ENCODE peak calls at places on chromosomes 7 and 10, in six cellular contexts. J is fibroblast of pulmonary artery, D is IMR-90, P is esophagus squamous epithelium, G is tibial artery, L is bronchial epithelial cell. W is an unnamed sample.

GRCh38 chr7:133703547-133703946 is 423.6 kb upstream of the LRGUK start:
- DNase-seq in J (peak), D (peak), P (no peak), G (no peak), L (peak), W (peak)

GRCh38 chr7:16098585-16099179 is 322.7 kb downstream of the CRPPA start:
- DNase-seq in J (peak), D (peak), P (no peak), G (no peak), L (peak), W (peak)

GRCh38 chr7:179209-179681 is 13.1 kb upstream of the FAM20C start:
- DNase-seq in J (no peak), D (no peak), P (no peak), G (no peak), L (no peak), W (no peak)

GRCh38 chr10:95998274-95998673 is 45.1 kb upstream of the CCNJ start:
- DNase-seq in J (peak), D (no peak), P (no peak), G (no peak), L (no peak), W (no peak)

GRCh38 chr10:108788891-108789290 is 1134.4 kb downstream of the XPNPEP1 start:
- DNase-seq in J (no peak), D (no peak), P (no peak), G (no peak), L (no peak), W (no peak)

GRCh38 chr10:124596116-124596785 is 134.6 kb downstream of the LHPP start:
- DNase-seq in J (no peak), D (no peak), P (no peak), G (no peak), L (no peak), W (no peak)

GRCh38 chr10:101567165-101568006 is 20.7 kb downstream of the POLL start:
- DNase-seq in J (no peak), D (no peak), P (no peak), G (peak), L (peak), W (no peak)

GRCh38 chr7:112154690-112155089 is 51.5 kb downstream of the DOCK4 start:
- DNase-seq in J (no peak), D (no peak), P (no peak), G (no peak), L (no peak), W (no peak)

GRCh38 chr7:78130443-78131200 is 332.0 kb downstream of the PHTF2 start:
- DNase-seq in J (no peak), D (peak), P (no peak), G (no peak), L (no peak), W (no peak)

GRCh38 chr7:93902777-93903423 is 3.5 kb upstream of the GNGT1 start:
- DNase-seq in J (peak), D (peak), P (no peak), G (no peak), L (peak), W (peak)

GRCh38 chr10:97117372-97117771 is 68.4 kb downstream of the SLIT1 start:
- DNase-seq in J (peak), D (no peak), P (no peak), G (no peak), L (peak), W (peak)

GRCh38 chr10:1841759-1842158 is 104.4 kb upstream of the ADARB2 start:
- DNase-seq in J (no peak), D (no peak), P (no peak), G (no peak), L (no peak), W (no peak)

GRCh38 chr10:9562001-9562505 is 1455.6 kb upstream of the CELF2 start:
- DNase-seq in J (no peak), D (no peak), P (no peak), G (no peak), L (peak), W (no peak)

GRCh38 chr10:2791774-2792443 is 275.4 kb upstream of the PFKP start:
- DNase-seq in J (no peak), D (no peak), P (no peak), G (no peak), L (no peak), W (no peak)

GRCh38 chr7:142301299-142301698 is 43.4 kb upstream of the PRSS58 start:
- DNase-seq in J (no peak), D (no peak), P (no peak), G (no peak), L (no peak), W (no peak)

GRCh38 chr7:77982926-77983550 is 184.5 kb downstream of the PHTF2 start:
- DNase-seq in J (no peak), D (no peak), P (no peak), G (no peak), L (peak), W (peak)

GRCh38 chr10:87551324-87551723 is 46.6 kb downstream of the MINPP1 start:
- DNase-seq in J (peak), D (no peak), P (no peak), G (no peak), L (no peak), W (no peak)

GRCh38 chr7:80548790-80549530 is 37.1 kb upstream of the GNAT3 start:
- DNase-seq in J (peak), D (peak), P (no peak), G (no peak), L (no peak), W (no peak)

GRCh38 chr7:100435401-100436304 is 644 bp downstream of the PPP1R35 start:
- DNase-seq in J (peak), D (no peak), P (no peak), G (peak), L (peak), W (peak)

GRCh38 chr10:62076872-62077271 is 175.4 kb downstream of the ARID5B start:
- DNase-seq in J (peak), D (peak), P (no peak), G (no peak), L (peak), W (peak)

GRCh38 chr7:114921636-114922150 is at the start of gene MDFIC:
- DNase-seq in J (no peak), D (no peak), P (no peak), G (peak), L (no peak), W (peak)

GRCh38 chr7:380226-380550 is 90.2 kb downstream of the FOXL3 start:
- DNase-seq in J (no peak), D (no peak), P (no peak), G (peak), L (no peak), W (no peak)

GRCh38 chr7:148153611-148154010 is 437.0 kb upstream of the C7orf33 start:
- DNase-seq in J (peak), D (no peak), P (no peak), G (no peak), L (no peak), W (no peak)

GRCh38 chr10:90354914-90355313 is 502.9 kb downstream of the HTR7 start:
- DNase-seq in J (no peak), D (no peak), P (no peak), G (no peak), L (no peak), W (no peak)

GRCh38 chr7:18179058-18179457 is 151.4 kb upstream of the PRPS1L1 start:
- DNase-seq in J (no peak), D (no peak), P (no peak), G (no peak), L (peak), W (peak)

GRCh38 chr7:97871659-97872024 is 566 bp downstream of the ASNS start:
- DNase-seq in J (no peak), D (no peak), P (no peak), G (peak), L (peak), W (no peak)

GRCh38 chr7:101308245-101309085 is 13.1 kb downstream of the IFT22 start:
- DNase-seq in J (peak), D (no peak), P (no peak), G (no peak), L (peak), W (peak)

GRCh38 chr7:111918461-111918860 is 287.7 kb downstream of the DOCK4 start:
- DNase-seq in J (no peak), D (no peak), P (no peak), G (no peak), L (no peak), W (no peak)

GRCh38 chr7:127920787-127921438 is 110.3 kb downstream of the LRRC4 start:
- DNase-seq in J (peak), D (peak), P (no peak), G (no peak), L (peak), W (peak)

GRCh38 chr10:43170491-43170890 is 32.2 kb downstream of the CSGALNACT2 start:
- DNase-seq in J (peak), D (peak), P (no peak), G (no peak), L (no peak), W (peak)

GRCh38 chr10:110790913-110791525 is 80.7 kb upstream of the PDCD4 start:
- DNase-seq in J (no peak), D (peak), P (no peak), G (no peak), L (no peak), W (no peak)

GRCh38 chr10:3215336-3215860 is 42.8 kb upstream of the PITRM1 start:
- DNase-seq in J (no peak), D (no peak), P (no peak), G (no peak), L (no peak), W (no peak)

GRCh38 chr7:231858-232246 is 39.5 kb downstream of the FAM20C start:
- DNase-seq in J (no peak), D (no peak), P (no peak), G (no peak), L (no peak), W (no peak)

GRCh38 chr7:50793115-50793946 is 10.6 kb upstream of the GRB10 start:
- DNase-seq in J (peak), D (peak), P (no peak), G (peak), L (no peak), W (peak)

DNA sequence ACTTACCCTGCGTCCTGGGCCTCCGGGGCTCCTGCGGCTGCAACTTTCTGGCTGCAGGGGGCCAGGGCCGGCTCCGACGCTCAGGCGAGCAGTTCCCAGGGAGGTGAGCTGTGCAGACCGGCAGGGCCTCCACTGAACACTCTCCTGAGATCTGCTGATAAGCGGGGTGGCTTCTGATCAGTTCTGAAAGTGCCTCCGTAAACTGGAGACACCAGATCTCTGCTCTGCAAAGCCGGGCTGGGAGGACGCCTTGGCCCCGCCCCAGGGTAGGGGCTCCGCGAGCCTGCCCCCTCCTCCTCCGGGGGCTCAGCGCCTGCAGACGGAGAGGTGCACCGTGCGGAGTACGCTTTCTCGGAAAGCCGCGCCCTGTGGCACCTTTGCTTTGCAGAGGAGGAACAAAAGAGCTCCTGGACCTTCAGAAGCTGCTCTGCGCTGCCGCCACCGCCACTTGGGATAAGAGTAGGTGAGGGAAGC is 141.3 kb upstream of the VKORC1L1 start:
- DNase-seq in J (no peak), D (no peak), P (no peak), G (no peak), L (peak), W (peak)
- TF ChIP-seq CTCF in J (peak), D (no peak), P (peak), G (no peak), L (peak), W (peak)

GRCh38 chr7:150994141-150994837 is 3.5 kb downstream of the NOS3 start:
- DNase-seq in J (peak), D (no peak), P (no peak), G (no peak), L (no peak), W (no peak)
- H3K4me3 ChIP-seq in J (no peak), D (no peak), P (no peak), G (peak), L (no peak), W (no peak)

GRCh38 chr7:47721670-47722069 is 139.8 kb upstream of the TNS3 start:
- DNase-seq in J (no peak), D (no peak), P (no peak), G (no peak), L (no peak), W (no peak)
- TF ChIP-seq CTCF in J (no peak), D (no peak), P (no peak), G (no peak), L (peak), W (no peak)

DNA sequence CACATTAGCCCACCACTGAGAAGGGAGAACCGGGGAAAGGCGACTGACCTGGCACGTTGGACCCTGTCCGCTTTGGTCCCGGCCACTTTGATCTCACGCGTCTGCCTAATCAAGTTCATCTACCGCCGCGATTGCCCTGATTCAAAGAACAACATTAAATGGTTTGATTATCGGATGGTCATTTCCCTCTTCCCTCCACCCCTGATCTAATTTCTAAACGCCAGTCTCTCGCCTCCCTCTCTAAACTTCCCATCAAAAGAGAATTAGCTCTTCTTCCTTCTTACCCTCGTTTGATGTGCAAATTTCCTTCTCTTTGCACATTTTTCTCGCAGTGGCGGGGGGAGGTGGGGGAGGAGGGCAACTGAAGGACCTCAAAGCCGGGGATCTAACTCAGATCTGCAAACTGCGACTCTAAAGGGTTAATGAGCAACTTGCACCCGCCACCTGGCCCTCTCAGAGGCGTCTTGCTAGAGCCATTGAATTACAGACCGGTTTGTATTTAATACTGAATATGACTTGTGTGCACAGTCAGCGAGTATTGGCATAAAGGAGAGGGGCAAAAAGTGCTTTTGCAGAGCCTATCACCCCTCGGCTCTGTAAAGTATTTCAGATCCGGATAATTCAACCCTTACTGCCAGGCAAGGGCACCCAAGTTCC is 603 bp upstream of the DKK1 start:
- DNase-seq in J (no peak), D (peak), P (no peak), G (no peak), L (peak), W (peak)
- H3K4me3 ChIP-seq in J (peak), D (peak), P (peak), G (peak), L (peak), W (peak)

DNA sequence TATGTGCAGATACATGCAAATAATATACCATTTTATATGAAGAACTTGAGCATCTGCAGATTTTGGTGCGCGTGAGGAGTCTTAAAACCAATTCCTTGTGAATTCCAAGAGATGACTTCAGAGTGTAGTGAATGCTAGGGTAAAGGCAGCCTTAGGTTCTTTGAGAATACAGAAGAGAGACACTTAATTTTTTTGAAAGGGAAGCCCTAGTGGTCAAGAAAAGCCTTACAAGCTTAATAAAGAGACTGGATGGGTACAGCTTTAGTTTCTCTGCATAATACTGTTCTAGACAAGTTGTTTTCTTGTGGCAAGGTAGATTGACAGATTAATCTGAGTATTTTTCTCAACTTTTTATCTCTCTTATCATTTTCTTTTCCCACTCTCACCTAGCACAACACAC is 636.5 kb downstream of the DNAJB9 start:
- DNase-seq in J (no peak), D (no peak), P (no peak), G (no peak), L (no peak), W (no peak)
- TF ChIP-seq CTCF in J (no peak), D (no peak), P (no peak), G (no peak), L (peak), W (no peak)